ENCODE peak calls at places on chromosomes 6 and 20, in ten cellular contexts. J is Ammon's horn; G is AG09309; C is NAMALWA; D is cardiac muscle cell; R is naive thymus-derived CD8-positive, alpha-beta T cell; S is HFFc6; I is H54; A is WTC11; L is adrenal gland. K is an unnamed sample.

GRCh38 chr20:25254986-25255680 is 7.2 kb downstream of the PYGB start:
- DNase-seq in J (peak), G (no peak), C (no peak), D (peak), R (no peak), S (no peak), I (peak), A (no peak), L (peak), K (no peak)

GRCh38 chr6:11971154-11971553 is 41.0 kb upstream of the HIVEP1 start:
- DNase-seq in J (no peak), G (peak), C (no peak), D (no peak), R (no peak), S (peak), I (peak), A (no peak), L (no peak), K (no peak)

GRCh38 chr6:150788135-150788534 is 77.4 kb upstream of the MTHFD1L start:
- DNase-seq in J (no peak), G (no peak), C (no peak), D (no peak), R (no peak), S (no peak), I (no peak), A (no peak), L (no peak), K (no peak)

GRCh38 chr6:54335871-54336270 is 27.6 kb downstream of the TINAG start:
- DNase-seq in J (no peak), G (peak), C (no peak), D (no peak), R (no peak), S (peak), I (peak), A (no peak), L (no peak), K (peak)

GRCh38 chr20:35104685-35105295 is 12.2 kb upstream of the TRPC4AP start:
- DNase-seq in J (no peak), G (no peak), C (no peak), D (no peak), R (no peak), S (no peak), I (no peak), A (no peak), L (no peak), K (no peak)

GRCh38 chr6:133542056-133542821 is 301.1 kb downstream of the EYA4 start:
- DNase-seq in J (no peak), G (no peak), C (no peak), D (no peak), R (no peak), S (no peak), I (no peak), A (no peak), L (no peak), K (no peak)

GRCh38 chr6:4383910-4384637 is 248.7 kb upstream of the ECI2 start:
- DNase-seq in J (no peak), G (no peak), C (no peak), D (no peak), R (no peak), S (no peak), I (no peak), A (no peak), L (no peak), K (no peak)

GRCh38 chr6:163750436-163751031 is 336.0 kb downstream of the QKI start:
- DNase-seq in J (peak), G (no peak), C (no peak), D (no peak), R (no peak), S (no peak), I (no peak), A (no peak), L (no peak), K (no peak)

GRCh38 chr6:46452312-46452917 is 38.8 kb downstream of the RCAN2 start:
- DNase-seq in J (no peak), G (no peak), C (no peak), D (no peak), R (no peak), S (no peak), I (no peak), A (no peak), L (no peak), K (no peak)

GRCh38 chr20:53126185-53126584 is 154.0 kb downstream of the TSHZ2 start:
- DNase-seq in J (no peak), G (no peak), C (no peak), D (no peak), R (no peak), S (no peak), I (no peak), A (no peak), L (no peak), K (peak)

GRCh38 chr6:129920103-129920798 is 59.1 kb upstream of the TMEM244 start:
- DNase-seq in J (no peak), G (no peak), C (no peak), D (no peak), R (no peak), S (peak), I (no peak), A (no peak), L (no peak), K (no peak)

GRCh38 chr6:2038096-2038495 is 207.3 kb downstream of the GMDS start:
- DNase-seq in J (no peak), G (no peak), C (no peak), D (no peak), R (no peak), S (no peak), I (no peak), A (no peak), L (no peak), K (no peak)

GRCh38 chr20:8860011-8860495 is 208.8 kb upstream of the PLCB4 start:
- DNase-seq in J (no peak), G (peak), C (no peak), D (no peak), R (no peak), S (peak), I (peak), A (no peak), L (no peak), K (no peak)

GRCh38 chr6:167731216-167731615 is 95.5 kb upstream of the AFDN start:
- DNase-seq in J (no peak), G (no peak), C (no peak), D (no peak), R (no peak), S (no peak), I (no peak), A (no peak), L (peak), K (no peak)

GRCh38 chr6:147716434-147716833 is 207.9 kb downstream of the SAMD5 start:
- DNase-seq in J (no peak), G (no peak), C (no peak), D (no peak), R (no peak), S (no peak), I (no peak), A (no peak), L (no peak), K (no peak)

GRCh38 chr6:27825025-27825823 is 87.0 kb downstream of the OR2B2 start:
- DNase-seq in J (no peak), G (no peak), C (peak), D (no peak), R (no peak), S (no peak), I (no peak), A (no peak), L (no peak), K (no peak)

GRCh38 chr6:159762681-159763293 is 942 bp downstream of the ACAT2 start:
- DNase-seq in J (peak), G (no peak), C (peak), D (no peak), R (no peak), S (no peak), I (no peak), A (no peak), L (peak), K (peak)

GRCh38 chr6:45075246-45075645 is 252.9 kb upstream of the RUNX2 start:
- DNase-seq in J (no peak), G (peak), C (no peak), D (no peak), R (no peak), S (peak), I (peak), A (no peak), L (no peak), K (no peak)

GRCh38 chr20:34708621-34709043 is 4.5 kb downstream of the TP53INP2 start:
- DNase-seq in J (peak), G (no peak), C (peak), D (peak), R (peak), S (peak), I (peak), A (peak), L (peak), K (peak)

GRCh38 chr6:34515473-34516387 is 40.4 kb downstream of the SPDEF start:
- DNase-seq in J (no peak), G (no peak), C (no peak), D (no peak), R (no peak), S (no peak), I (no peak), A (peak), L (no peak), K (no peak)

GRCh38 chr20:58891686-58892125 is 39.2 kb downstream of the GNAS start:
- DNase-seq in J (no peak), G (no peak), C (peak), D (peak), R (peak), S (peak), I (peak), A (peak), L (no peak), K (peak)

GRCh38 chr6:110180228-110181008 is at the start of gene CDC40:
- DNase-seq in J (peak), G (no peak), C (no peak), D (peak), R (peak), S (no peak), I (peak), A (peak), L (peak), K (peak)

GRCh38 chr20:32607727-32608663 is 22.9 kb upstream of the NOL4L start:
- DNase-seq in J (no peak), G (no peak), C (no peak), D (no peak), R (no peak), S (no peak), I (no peak), A (no peak), L (no peak), K (no peak)

GRCh38 chr6:28884423-28885148 is 39.2 kb downstream of the TRIM27 start:
- DNase-seq in J (no peak), G (no peak), C (no peak), D (no peak), R (peak), S (no peak), I (no peak), A (no peak), L (no peak), K (no peak)

GRCh38 chr20:61050491-61050890 is 201.6 kb upstream of the CDH4 start:
- DNase-seq in J (no peak), G (no peak), C (no peak), D (no peak), R (no peak), S (no peak), I (no peak), A (no peak), L (no peak), K (no peak)

GRCh38 chr6:157229733-157230132 is 93.6 kb downstream of the TMEM242 start:
- DNase-seq in J (no peak), G (no peak), C (peak), D (no peak), R (no peak), S (no peak), I (no peak), A (peak), L (no peak), K (no peak)

GRCh38 chr6:126721581-126722145 is 381.7 kb downstream of the CENPW start:
- DNase-seq in J (no peak), G (peak), C (no peak), D (no peak), R (no peak), S (peak), I (peak), A (no peak), L (no peak), K (no peak)

GRCh38 chr6:154289818-154290508 is 66.6 kb downstream of the IPCEF1 start:
- DNase-seq in J (no peak), G (no peak), C (no peak), D (no peak), R (no peak), S (no peak), I (no peak), A (no peak), L (no peak), K (no peak)

GRCh38 chr6:170255426-170256125 is 35.3 kb downstream of the DLL1 start:
- DNase-seq in J (no peak), G (no peak), C (no peak), D (no peak), R (no peak), S (no peak), I (no peak), A (no peak), L (no peak), K (no peak)

GRCh38 chr6:89388846-89389245 is 23.2 kb downstream of the RRAGD start:
- DNase-seq in J (no peak), G (no peak), C (no peak), D (no peak), R (no peak), S (no peak), I (no peak), A (no peak), L (no peak), K (no peak)

GRCh38 chr20:62770916-62771315 is 25.4 kb upstream of the MRGBP start:
- DNase-seq in J (no peak), G (no peak), C (no peak), D (no peak), R (no peak), S (no peak), I (no peak), A (no peak), L (no peak), K (peak)

GRCh38 chr6:160036790-160037206 is 67.9 kb downstream of the IGF2R start:
- DNase-seq in J (no peak), G (peak), C (no peak), D (no peak), R (no peak), S (peak), I (no peak), A (no peak), L (peak), K (no peak)

GRCh38 chr20:63130654-63131577 is 85.0 kb downstream of the YTHDF1 start:
- DNase-seq in J (no peak), G (no peak), C (no peak), D (no peak), R (no peak), S (no peak), I (no peak), A (peak), L (no peak), K (no peak)

GRCh38 chr6:155188707-155189496 is 74.9 kb upstream of the CLDN20 start:
- DNase-seq in J (peak), G (peak), C (no peak), D (no peak), R (no peak), S (peak), I (peak), A (no peak), L (no peak), K (no peak)

GRCh38 chr6:20810732-20811111 is 276.5 kb downstream of the CDKAL1 start:
- DNase-seq in J (no peak), G (no peak), C (no peak), D (no peak), R (no peak), S (no peak), I (no peak), A (no peak), L (no peak), K (no peak)

GRCh38 chr6:92376711-92377110 is 1042.6 kb downstream of the EPHA7 start:
- DNase-seq in J (peak), G (no peak), C (no peak), D (peak), R (no peak), S (no peak), I (no peak), A (no peak), L (no peak), K (no peak)

GRCh38 chr20:21361266-21361665 is 36.1 kb downstream of the NKX2-4 start:
- DNase-seq in J (no peak), G (no peak), C (no peak), D (no peak), R (no peak), S (no peak), I (no peak), A (no peak), L (no peak), K (no peak)

GRCh38 chr6:42281016-42281533 is 63.4 kb upstream of the MRPS10 start:
- DNase-seq in J (no peak), G (no peak), C (no peak), D (no peak), R (no peak), S (no peak), I (no peak), A (no peak), L (peak), K (no peak)

GRCh38 chr20:49928411-49929141 is 7.6 kb upstream of the RNF114 start:
- DNase-seq in J (peak), G (peak), C (peak), D (peak), R (peak), S (peak), I (peak), A (peak), L (peak), K (peak)